ENCODE peak calls at places on chromosome 4, in five cellular contexts. X is neuronal stem cell, Z is H1, A is H9, V is trophoblast cell. U is an unnamed sample.

GRCh38 chr4:6917445-6918241 is 8.0 kb downstream of the TBC1D14 start:
- DNase-seq in A (peak), Z (no peak), V (peak), X (no peak), U (peak)

GRCh38 chr4:12902735-12903134 is 581.4 kb downstream of the RAB28 start:
- DNase-seq in A (no peak), V (no peak), X (no peak), Z (no peak), U (no peak)

GRCh38 chr4:176186067-176186466 is 9.3 kb downstream of the SPATA4 start:
- DNase-seq in A (no peak), Z (no peak), V (no peak), X (no peak), U (no peak)

GRCh38 chr4:85571008-85571407 is 96.1 kb downstream of the ARHGAP24 start:
- DNase-seq in V (no peak), A (no peak), X (no peak), Z (no peak), U (no peak)

GRCh38 chr4:23333946-23334878 is 555.6 kb downstream of the PPARGC1A start:
- DNase-seq in A (peak), V (peak), Z (no peak), X (no peak), U (peak)

GRCh38 chr4:7158081-7158750 is 34.1 kb upstream of the SORCS2 start:
- DNase-seq in Z (no peak), V (no peak), X (no peak), A (peak), U (no peak)

GRCh38 chr4:138218976-138219375 is 23.2 kb downstream of the SLC7A11 start:
- DNase-seq in Z (no peak), X (no peak), A (no peak), V (no peak), U (no peak)

GRCh38 chr4:71147261-71147660 is 153.8 kb downstream of the DCK start:
- DNase-seq in X (no peak), A (no peak), V (no peak), Z (no peak), U (no peak)

GRCh38 chr4:174255790-174256189 is 27.7 kb downstream of the FBXO8 start:
- DNase-seq in A (no peak), V (peak), Z (no peak), X (no peak), U (peak)

GRCh38 chr4:10102981-10103330 is 13.6 kb downstream of the WDR1 start:
- DNase-seq in A (no peak), Z (no peak), X (no peak), V (no peak), U (no peak)

GRCh38 chr4:153186046-153186728 is 18.1 kb upstream of the TRIM2 start:
- DNase-seq in X (no peak), A (no peak), Z (no peak), V (no peak), U (no peak)
- H2BK12ac ChIP-seq in X (no peak), A (no peak), Z (no peak), V (no peak), U (no peak)

GRCh38 chr4:77600521-77601451 is 4.8 kb upstream of the CXCL13 start:
- DNase-seq in V (peak), Z (no peak), A (peak), X (peak), U (peak)

GRCh38 chr4:77599378-77599777 is 6.2 kb upstream of the CXCL13 start:
- DNase-seq in V (peak), Z (no peak), A (peak), X (no peak), U (peak)

GRCh38 chr4:77601614-77602187 is 3.9 kb upstream of the CXCL13 start:
- DNase-seq in Z (no peak), A (no peak), X (no peak), V (no peak), U (no peak)

GRCh38 chr4:77605210-77605902 is at the start of gene CXCL13:
- DNase-seq in Z (no peak), V (no peak), A (no peak), X (no peak), U (no peak)
- H3K4ac ChIP-seq in Z (no peak), V (no peak), A (no peak), X (no peak), U (no peak)

DNA sequence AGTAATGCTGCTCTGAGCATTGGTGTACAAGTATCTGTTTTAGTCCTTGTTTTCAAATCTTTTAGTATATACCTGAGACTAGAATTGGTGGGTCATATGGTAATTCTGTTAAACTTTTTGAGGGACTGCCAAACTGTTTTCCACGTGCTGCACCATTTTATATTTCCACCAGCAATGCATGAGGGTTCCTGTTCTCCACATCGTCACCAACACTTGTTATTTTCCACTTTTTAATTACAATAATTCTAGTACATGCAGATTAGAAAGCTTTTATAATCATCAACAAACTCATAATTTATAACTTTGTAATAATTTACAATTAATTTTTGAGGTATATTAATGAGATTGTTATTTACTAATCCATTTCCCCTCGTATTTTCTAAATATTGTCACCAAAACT is 79.4 kb downstream of the CEP135 start:
- DNase-seq in X (no peak), A (no peak), Z (no peak), V (no peak), U (no peak)
- H2BK12ac ChIP-seq in X (no peak), A (no peak), Z (no peak), V (no peak), U (no peak)

GRCh38 chr4:38129452-38129830 is 169.2 kb downstream of the PTTG2 start:
- DNase-seq in Z (no peak), V (no peak), X (no peak), A (no peak), U (peak)
- H3K4ac ChIP-seq in Z (no peak), V (no peak), X (no peak), A (no peak), U (no peak)

GRCh38 chr4:168741281-168742173 is 244.7 kb downstream of the PALLD start:
- DNase-seq in V (peak), Z (no peak), X (no peak), A (no peak), U (no peak)
- H2BK12ac ChIP-seq in V (peak), Z (no peak), X (no peak), A (no peak), U (no peak)

DNA sequence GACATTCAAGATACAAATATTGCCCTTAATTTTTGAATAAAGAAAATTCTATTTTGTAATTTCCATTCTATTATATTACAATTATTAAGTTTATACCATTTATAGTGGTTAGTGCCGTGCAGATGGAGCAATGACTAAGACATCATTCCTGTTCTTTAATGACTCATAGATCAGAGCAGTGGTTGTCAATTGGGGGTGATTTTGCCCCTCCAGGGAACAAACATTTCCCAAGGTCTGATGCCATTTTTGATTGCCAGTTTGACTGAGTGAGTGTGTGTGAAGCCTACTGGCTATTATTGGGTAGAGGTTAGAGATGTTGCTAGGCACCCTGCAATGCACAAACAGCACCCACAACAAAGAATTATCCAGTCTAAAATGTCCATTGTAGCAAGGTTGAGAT is 97.9 kb upstream of the DDIT4L start:
- DNase-seq in A (no peak), V (peak), Z (no peak), X (no peak), U (peak)
- H3K4ac ChIP-seq in A (no peak), V (no peak), Z (no peak), X (no peak), U (no peak)

DNA sequence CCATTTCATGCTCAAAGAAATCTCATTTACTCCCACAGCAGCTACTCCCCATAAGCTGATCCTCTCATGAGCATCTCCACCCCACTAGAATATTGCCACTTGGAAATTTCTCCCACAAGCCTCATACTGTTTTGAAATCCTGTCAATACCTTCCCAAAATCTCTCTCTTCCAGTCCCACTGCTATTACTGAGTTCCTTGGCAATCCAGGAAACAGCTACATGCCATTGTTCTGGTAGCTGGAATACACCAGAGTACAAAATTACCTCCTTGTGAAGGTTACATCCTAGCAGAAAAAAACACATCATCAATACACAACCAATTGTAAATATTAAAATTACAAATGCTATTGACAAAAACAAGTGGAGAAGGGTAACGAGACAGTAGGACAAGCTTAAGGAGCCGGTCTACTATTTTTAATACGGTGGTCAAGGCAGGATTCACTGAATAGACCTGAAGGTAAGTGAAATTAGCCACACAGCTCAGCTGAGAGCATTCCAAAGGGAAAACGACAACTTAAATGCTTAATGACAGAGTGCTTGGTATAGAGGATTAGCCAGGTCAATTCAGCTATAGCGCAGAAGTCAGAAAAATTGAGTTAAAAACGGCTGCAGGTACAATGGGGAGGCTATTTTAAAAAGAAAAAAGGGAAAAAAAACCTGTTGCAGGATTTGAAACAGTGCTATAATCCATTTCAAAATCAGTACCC is 6.4 kb downstream of the RPL9 start:
- DNase-seq in A (no peak), V (no peak), X (no peak), Z (no peak), U (no peak)
- H2BK12ac ChIP-seq in A (no peak), V (no peak), X (no peak), Z (no peak), U (no peak)

DNA sequence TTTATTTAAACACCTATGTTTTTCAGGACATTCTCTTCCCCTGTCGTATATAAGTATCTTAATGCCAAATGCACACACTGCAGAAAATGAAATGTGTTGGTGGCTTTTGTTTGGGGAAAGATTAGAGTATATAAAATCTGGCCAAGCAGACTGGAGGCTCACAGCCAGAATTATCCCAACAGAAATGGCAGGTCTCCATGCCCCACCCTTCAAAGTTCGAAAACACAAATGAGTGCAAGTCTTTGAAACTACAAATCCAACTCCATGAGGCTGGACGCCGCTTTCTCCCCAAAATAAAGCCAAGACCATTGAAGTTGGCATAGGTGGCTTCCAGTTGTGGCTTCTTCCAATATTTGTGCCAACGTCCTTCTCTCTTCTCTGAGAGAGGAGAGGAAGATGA is 72.0 kb downstream of the APBB2 start:
- DNase-seq in X (no peak), A (no peak), Z (no peak), V (no peak), U (no peak)
- H3K4ac ChIP-seq in X (no peak), A (no peak), Z (no peak), V (peak), U (no peak)

DNA sequence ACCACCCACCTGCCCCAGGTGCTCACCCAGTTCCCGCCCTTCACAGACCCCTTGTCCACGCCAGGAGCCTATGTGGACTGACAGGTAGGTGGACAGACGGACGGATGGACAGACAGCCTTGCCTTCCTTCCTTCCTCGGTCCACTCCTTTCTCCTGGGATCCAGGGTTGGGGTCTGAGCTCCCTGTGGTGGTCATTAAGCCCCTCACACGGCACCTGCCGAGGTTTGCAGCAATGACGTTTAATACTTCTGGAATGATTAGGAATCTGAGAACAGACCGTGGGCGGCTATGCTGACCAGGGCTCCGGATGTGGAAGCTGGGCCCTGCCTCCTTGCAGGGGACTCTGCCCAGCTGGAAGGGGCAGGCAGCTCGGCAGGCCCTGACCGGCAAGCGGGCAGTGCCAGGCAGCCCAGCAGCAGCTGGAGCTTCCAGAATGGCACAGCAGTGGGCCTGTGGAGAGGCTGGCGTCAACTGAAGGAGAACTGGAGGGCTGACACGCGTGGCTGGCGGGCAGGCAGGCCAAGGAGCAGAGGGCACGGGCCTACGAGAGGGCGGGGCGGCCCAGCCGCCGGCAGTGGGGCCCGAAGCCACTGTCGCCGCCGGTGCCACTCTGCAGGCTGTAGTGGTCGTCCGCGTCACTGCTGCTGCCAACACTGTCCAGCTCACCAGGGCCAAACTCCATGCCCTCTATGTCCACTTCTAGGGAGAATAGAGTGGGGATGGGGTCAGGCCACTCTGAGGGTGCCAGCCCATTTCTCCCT is 8.3 kb upstream of the HAUS3 start:
- DNase-seq in A (no peak), Z (no peak), V (no peak), X (no peak), U (no peak)
- H2BK12ac ChIP-seq in A (no peak), Z (no peak), V (no peak), X (no peak), U (no peak)

GRCh38 chr4:80253510-80253909 is 13.0 kb upstream of the FGF5 start:
- DNase-seq in X (no peak), V (no peak), A (no peak), Z (no peak), U (no peak)

GRCh38 chr4:80254114-80254513 is 12.3 kb upstream of the FGF5 start:
- DNase-seq in V (no peak), X (no peak), A (no peak), Z (no peak), U (no peak)

GRCh38 chr4:80252953-80253352 is 13.5 kb upstream of the FGF5 start:
- DNase-seq in A (no peak), V (peak), Z (no peak), X (no peak), U (no peak)

GRCh38 chr4:80257851-80258250 is 8.6 kb upstream of the FGF5 start:
- DNase-seq in Z (no peak), V (no peak), A (no peak), X (no peak), U (no peak)

DNA sequence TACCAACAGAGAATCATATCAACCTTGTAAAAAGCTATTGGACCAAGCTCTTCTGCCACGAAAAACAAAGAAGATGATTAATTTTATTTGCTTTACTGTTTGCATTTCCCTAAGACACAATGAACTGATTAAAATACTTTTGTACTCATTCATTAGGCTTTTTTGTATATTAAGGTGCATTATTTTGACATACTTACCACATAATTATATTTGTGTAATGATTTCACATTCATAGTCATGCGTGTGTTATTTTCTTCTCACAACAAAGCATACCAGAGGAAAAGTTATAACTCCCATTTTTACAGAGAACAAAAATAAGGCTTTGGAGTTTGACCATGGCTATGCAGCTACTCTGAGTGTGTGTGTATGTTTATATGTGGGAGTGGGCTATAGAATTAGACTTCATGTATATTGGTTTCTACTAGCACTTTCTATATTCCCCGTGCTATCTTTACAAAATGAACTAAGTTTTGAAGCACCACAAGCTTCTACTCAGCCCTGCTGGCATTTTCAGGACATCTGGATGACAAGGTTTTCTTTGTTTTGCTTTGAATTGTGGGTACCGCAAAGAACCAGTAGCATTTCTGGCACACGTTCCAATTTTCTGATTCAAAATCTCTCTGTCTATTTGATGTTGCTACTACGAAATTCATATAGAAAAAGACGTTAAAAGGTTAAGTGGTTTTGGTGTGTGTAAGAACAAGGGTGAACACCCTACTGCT is 10.9 kb upstream of the FGF5 start:
- DNase-seq in A (no peak), X (no peak), Z (no peak), V (no peak), U (no peak)
- H3K4ac ChIP-seq in A (no peak), X (no peak), Z (no peak), V (no peak), U (no peak)

U was measured in mesenchymal stem cell.